ENCODE peak calls at places on chromosomes 1 and 21, in seven cellular contexts. D, T, E, Z, R, J and L are unnamed samples.

GRCh38 chr1:13807213-13807612 is 107.2 kb downstream of the PRDM2 start:
- DNase-seq in D (no peak), T (no peak), E (peak), Z (no peak), R (peak), J (peak), L (no peak)

GRCh38 chr1:110053557-110054428 is 16.7 kb downstream of the ALX3 start:
- DNase-seq in D (peak), T (peak), E (peak), Z (peak), R (peak), J (no peak), L (peak)

GRCh38 chr1:147264158-147264768 is 21.8 kb downstream of the CHD1L start:
- DNase-seq in D (no peak), T (no peak), E (no peak), Z (no peak), R (no peak), J (no peak), L (no peak)

GRCh38 chr1:147083919-147084272 is 88.4 kb downstream of the PRKAB2 start:
- DNase-seq in D (no peak), T (no peak), E (peak), Z (no peak), R (no peak), J (no peak), L (no peak)

GRCh38 chr1:77421504-77422233 is 139.8 kb downstream of the AK5 start:
- DNase-seq in D (no peak), T (peak), E (no peak), Z (no peak), R (no peak), J (no peak), L (no peak)

GRCh38 chr1:171644805-171645483 is 7.5 kb downstream of the MYOC start:
- DNase-seq in D (peak), T (peak), E (peak), Z (peak), R (peak), J (peak), L (peak)

GRCh38 chr1:180228648-180229482 is 1.2 kb upstream of the LHX4 start:
- DNase-seq in D (no peak), T (no peak), E (no peak), Z (no peak), R (no peak), J (no peak), L (no peak)

GRCh38 chr1:28602536-28603439 is 10.7 kb downstream of the RAB42 start:
- DNase-seq in D (peak), T (peak), E (peak), Z (peak), R (peak), J (peak), L (no peak)

GRCh38 chr1:233971753-233972152 is 67.3 kb downstream of the SLC35F3 start:
- DNase-seq in D (no peak), T (no peak), E (no peak), Z (no peak), R (no peak), J (no peak), L (no peak)

GRCh38 chr1:156144747-156145146 is 8.6 kb upstream of the SEMA4A start:
- DNase-seq in D (no peak), T (no peak), E (no peak), Z (no peak), R (no peak), J (no peak), L (no peak)

GRCh38 chr1:2204384-2205190 is 10.0 kb upstream of the FAAP20 start:
- DNase-seq in D (peak), T (no peak), E (no peak), Z (peak), R (no peak), J (no peak), L (no peak)

GRCh38 chr1:190475394-190476250 is 2.0 kb downstream of the BRINP3 start:
- DNase-seq in D (no peak), T (no peak), E (peak), Z (no peak), R (peak), J (no peak), L (no peak)

GRCh38 chr1:116501041-116501869 is 69.6 kb downstream of the CD58 start:
- DNase-seq in D (no peak), T (no peak), E (no peak), Z (no peak), R (peak), J (no peak), L (no peak)

GRCh38 chr1:93715529-93716126 is 34.0 kb upstream of the BCAR3 start:
- DNase-seq in D (no peak), T (no peak), E (no peak), Z (no peak), R (no peak), J (no peak), L (peak)

GRCh38 chr1:99737016-99737415 is 29.4 kb downstream of the FRRS1 start:
- DNase-seq in D (no peak), T (no peak), E (no peak), Z (no peak), R (peak), J (no peak), L (no peak)

GRCh38 chr1:229342902-229343587 is at the start of gene CCSAP:
- DNase-seq in D (peak), T (peak), E (peak), Z (no peak), R (peak), J (no peak), L (peak)

GRCh38 chr1:78884685-78885452 is 121.7 kb downstream of the ADGRL4 start:
- DNase-seq in D (no peak), T (no peak), E (no peak), Z (no peak), R (no peak), J (no peak), L (no peak)

GRCh38 chr1:232853994-232854532 is 48.8 kb downstream of the MAP10 start:
- DNase-seq in D (no peak), T (no peak), E (no peak), Z (no peak), R (no peak), J (no peak), L (no peak)

GRCh38 chr1:2541619-2542246 is 11.7 kb upstream of the HES5 start:
- DNase-seq in D (no peak), T (no peak), E (peak), Z (no peak), R (peak), J (no peak), L (no peak)

GRCh38 chr1:119323216-119323982 is 45.2 kb upstream of the HAO2 start:
- DNase-seq in D (no peak), T (no peak), E (no peak), Z (no peak), R (no peak), J (no peak), L (no peak)

GRCh38 chr1:209485167-209485566 is 98.3 kb upstream of the CAMK1G start:
- DNase-seq in D (no peak), T (no peak), E (no peak), Z (no peak), R (no peak), J (no peak), L (no peak)

GRCh38 chr1:78237364-78237916 is 191.7 kb downstream of the GIPC2 start:
- DNase-seq in D (no peak), T (no peak), E (no peak), Z (peak), R (peak), J (no peak), L (no peak)

GRCh38 chr1:213987422-213987875 is 324 bp upstream of the PROX1 start:
- DNase-seq in D (no peak), T (no peak), E (no peak), Z (no peak), R (no peak), J (no peak), L (no peak)

GRCh38 chr1:246074421-246074820 is 432.7 kb downstream of the SMYD3 start:
- DNase-seq in D (no peak), T (no peak), E (no peak), Z (no peak), R (no peak), J (no peak), L (no peak)

GRCh38 chr1:45403298-45404079 is 63.2 kb upstream of the MUTYH start:
- DNase-seq in D (no peak), T (no peak), E (no peak), Z (no peak), R (no peak), J (no peak), L (no peak)

GRCh38 chr1:170580636-170581035 is 48.7 kb downstream of the GORAB start:
- DNase-seq in D (no peak), T (no peak), E (no peak), Z (no peak), R (no peak), J (no peak), L (no peak)

GRCh38 chr1:52366517-52366827 is 467 bp upstream of the CC2D1B start:
- DNase-seq in D (no peak), T (no peak), E (no peak), Z (no peak), R (no peak), J (no peak), L (no peak)
- H3K27ac ChIP-seq in D (peak), T (peak), E (peak), Z (peak), R (peak), J (no peak), L (peak)

DNA sequence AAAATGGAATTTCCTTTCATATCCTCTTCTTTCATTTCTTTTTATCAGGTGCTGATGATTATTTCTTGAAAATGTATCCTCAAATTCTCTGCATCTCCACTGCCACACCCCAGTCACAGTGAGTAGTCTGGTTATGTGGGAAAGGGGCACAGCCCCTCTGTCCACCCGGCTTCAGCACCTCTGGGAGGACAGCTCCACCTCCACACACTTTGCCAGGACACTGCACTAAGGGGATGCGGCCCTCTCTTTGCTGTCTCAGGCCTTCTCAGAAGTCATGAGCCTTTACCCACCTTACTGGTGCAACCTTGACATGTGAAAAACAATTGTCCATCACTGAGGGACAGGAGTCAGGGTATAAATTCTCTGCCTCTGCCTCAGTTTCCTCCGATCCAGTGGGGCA is 433.1 kb downstream of the PCP4 start:
- DNase-seq in D (no peak), T (no peak), E (no peak), Z (no peak), R (no peak), J (no peak), L (no peak)
- H3K4me3 ChIP-seq in D (no peak), T (no peak), E (no peak), Z (no peak), R (no peak), J (no peak), L (no peak)

GRCh38 chr1:162635418-162635817 is 3.2 kb downstream of the DDR2 start:
- DNase-seq in D (no peak), T (no peak), E (no peak), Z (no peak), R (no peak), J (no peak), L (no peak)

GRCh38 chr1:162632234-162632666 is at the start of gene DDR2:
- DNase-seq in D (peak), T (no peak), E (peak), Z (peak), R (no peak), J (peak), L (no peak)

GRCh38 chr1:162631546-162632233 is 574 bp upstream of the DDR2 start:
- DNase-seq in D (peak), T (no peak), E (no peak), Z (no peak), R (no peak), J (peak), L (no peak)

GRCh38 chr1:162632743-162633326 is 571 bp downstream of the DDR2 start:
- DNase-seq in D (no peak), T (no peak), E (no peak), Z (no peak), R (no peak), J (no peak), L (no peak)

GRCh38 chr1:162633327-162633762 is 1.1 kb downstream of the DDR2 start:
- DNase-seq in D (peak), T (no peak), E (no peak), Z (no peak), R (no peak), J (no peak), L (no peak)
- H3K27ac ChIP-seq in D (peak), T (peak), E (peak), Z (peak), R (peak), J (peak), L (peak)

GRCh38 chr1:100894622-100895539 is at the start of gene EXTL2:
- DNase-seq in D (peak), T (peak), E (peak), Z (peak), R (peak), J (peak), L (peak)

GRCh38 chr1:100892554-100892953 is 2.1 kb downstream of the EXTL2 start:
- DNase-seq in D (no peak), T (no peak), E (no peak), Z (no peak), R (no peak), J (no peak), L (no peak)

GRCh38 chr1:100895540-100896480 is at the start of gene SLC30A7:
- DNase-seq in D (peak), T (peak), E (peak), Z (peak), R (peak), J (peak), L (peak)

GRCh38 chr1:100891380-100891779 is 3.3 kb downstream of the EXTL2 start:
- DNase-seq in D (no peak), T (no peak), E (no peak), Z (no peak), R (no peak), J (no peak), L (no peak)

DNA sequence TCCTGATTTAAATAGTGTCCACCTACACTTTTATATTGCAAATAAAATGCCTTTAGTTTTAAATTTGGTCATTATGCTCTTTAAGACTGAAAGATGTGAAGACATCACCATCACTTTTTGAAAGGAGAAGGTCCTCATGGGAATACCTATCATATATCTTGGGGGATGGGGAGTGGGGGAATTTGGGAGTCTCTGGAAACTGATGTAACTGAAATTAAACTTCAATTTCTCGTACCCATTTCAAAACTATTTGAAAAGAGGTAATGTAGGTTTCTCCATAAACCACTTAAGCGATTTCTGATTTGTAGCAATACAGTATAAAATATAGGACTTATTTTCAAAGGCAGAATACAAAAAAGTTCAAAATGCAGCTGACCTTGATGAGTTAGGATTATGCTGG is 924 bp downstream of the EXTL2 start:
- DNase-seq in D (no peak), T (no peak), E (no peak), Z (no peak), R (no peak), J (no peak), L (no peak)
- H3K4me3 ChIP-seq in D (no peak), T (peak), E (no peak), Z (no peak), R (no peak), J (peak), L (no peak)

GRCh38 chr1:107557095-107557494 is 407.9 kb downstream of the VAV3 start:
- DNase-seq in D (no peak), T (no peak), E (no peak), Z (no peak), R (no peak), J (no peak), L (no peak)

GRCh38 chr1:107555578-107555977 is 409.4 kb downstream of the VAV3 start:
- DNase-seq in D (no peak), T (no peak), E (no peak), Z (no peak), R (no peak), J (no peak), L (no peak)

GRCh38 chr1:107559881-107560280 is 405.1 kb downstream of the VAV3 start:
- DNase-seq in D (no peak), T (no peak), E (no peak), Z (no peak), R (no peak), J (no peak), L (no peak)
- H3K27ac ChIP-seq in D (no peak), T (no peak), E (no peak), Z (no peak), R (no peak), J (no peak), L (no peak)

DNA sequence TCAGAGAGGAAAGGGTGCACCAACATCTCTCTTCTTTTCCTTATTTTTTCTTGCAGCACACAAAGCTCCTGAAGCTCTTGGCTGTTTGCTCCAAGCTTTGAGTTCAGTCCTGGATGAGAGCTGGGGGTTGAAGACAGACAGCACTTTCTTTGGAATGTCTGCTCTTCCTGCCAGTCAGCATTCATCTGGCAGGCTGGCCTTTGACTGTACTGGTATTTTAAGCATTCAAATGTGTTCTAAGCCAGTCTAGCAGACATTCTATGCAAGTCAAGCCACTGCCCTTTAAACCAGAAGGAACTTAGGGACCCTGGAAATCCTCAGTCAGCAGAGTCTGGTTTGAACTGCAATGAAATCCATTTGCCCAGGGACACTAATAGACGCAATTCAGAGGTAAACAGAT is 45.0 kb downstream of the XCL1 start:
- DNase-seq in D (no peak), T (no peak), E (no peak), Z (no peak), R (no peak), J (no peak), L (no peak)
- H3K4me3 ChIP-seq in D (no peak), T (no peak), E (no peak), Z (no peak), R (no peak), J (no peak), L (no peak)

GRCh38 chr1:27366411-27367159 is at the start of gene MAP3K6:
- DNase-seq in D (peak), T (peak), E (peak), Z (peak), R (peak), J (peak), L (peak)
- H3K27ac ChIP-seq in D (peak), T (peak), E (peak), Z (peak), R (peak), J (peak), L (peak)

GRCh38 chr1:8061673-8062386 is 35.7 kb upstream of the ERRFI1 start:
- DNase-seq in D (no peak), T (no peak), E (no peak), Z (no peak), R (no peak), J (no peak), L (no peak)
- H3K4me3 ChIP-seq in D (peak), T (no peak), E (no peak), Z (no peak), R (no peak), J (no peak), L (peak)

GRCh38 chr1:61120307-61120840 is 38.0 kb downstream of the NFIA start:
- DNase-seq in D (no peak), T (no peak), E (no peak), Z (no peak), R (no peak), J (no peak), L (no peak)
- H3K27ac ChIP-seq in D (peak), T (peak), E (no peak), Z (peak), R (peak), J (no peak), L (peak)